ENCODE peak calls at places on chromosomes 1 and 21, in six cellular contexts. B is A549, T is K562, Z is endothelial cell of umbilical vein, N is GM12878, V is HepG2. U is an unnamed sample.

GRCh38 chr1:200306954-200307754 is 102.7 kb downstream of the ZNF281 start:
- DNase-seq in B (peak; percentile 76), T (peak; percentile 72), Z (peak; percentile 50), N (peak; percentile 17), V (peak; percentile 40), U (peak; percentile 52)

GRCh38 chr1:156638189-156638588 is 3.7 kb upstream of the BCAN start:
- DNase-seq in B (no peak), T (no peak), Z (no peak), N (no peak), V (no peak), U (no peak)

GRCh38 chr1:224591326-224591725 is 24.8 kb upstream of the CNIH3 start:
- DNase-seq in B (no peak), T (no peak), Z (no peak), N (no peak), V (no peak), U (no peak)

GRCh38 chr1:161999318-162000052 is 24.2 kb downstream of the OLFML2B start:
- DNase-seq in B (no peak), T (no peak), Z (no peak), N (no peak), V (no peak), U (peak; percentile 23)

GRCh38 chr1:12040457-12041051 is 21.3 kb downstream of the MIIP start:
- DNase-seq in B (no peak), T (no peak), Z (no peak), N (peak; percentile 79), V (no peak), U (no peak)

GRCh38 chr1:160094806-160095205 is 3.6 kb downstream of the IGSF8 start:
- DNase-seq in B (no peak), T (no peak), Z (no peak), N (no peak), V (no peak), U (no peak)

GRCh38 chr1:219276029-219276738 is 102.5 kb downstream of the LYPLAL1 start:
- DNase-seq in B (no peak), T (no peak), Z (no peak), N (no peak), V (no peak), U (no peak)

GRCh38 chr1:175725684-175726083 is 17.7 kb downstream of the TNR start:
- DNase-seq in B (no peak), T (no peak), Z (peak; percentile 54), N (no peak), V (peak; percentile 19), U (peak; percentile 45)

GRCh38 chr21:33157303-33157702 is 72.4 kb upstream of the IFNAR2 start:
- DNase-seq in B (no peak), T (no peak), Z (no peak), N (no peak), V (no peak), U (peak; percentile 38)

GRCh38 chr1:237154173-237154572 is 112.2 kb downstream of the RYR2 start:
- DNase-seq in B (no peak), T (no peak), Z (no peak), N (no peak), V (no peak), U (no peak)

GRCh38 chr1:146034976-146035469 is 13.5 kb upstream of the HJV start:
- DNase-seq in B (peak; percentile 56), T (no peak), Z (no peak), N (no peak), V (peak; percentile 82), U (peak; percentile 44)

GRCh38 chr1:208909011-208909410 is 664.8 kb upstream of the PLXNA2 start:
- DNase-seq in B (no peak), T (no peak), Z (no peak), N (no peak), V (no peak), U (no peak)
- TF ChIP-seq MYC in B (no peak), T (no peak), Z (no peak), N (no peak), V (no peak), U (no peak)

DNA sequence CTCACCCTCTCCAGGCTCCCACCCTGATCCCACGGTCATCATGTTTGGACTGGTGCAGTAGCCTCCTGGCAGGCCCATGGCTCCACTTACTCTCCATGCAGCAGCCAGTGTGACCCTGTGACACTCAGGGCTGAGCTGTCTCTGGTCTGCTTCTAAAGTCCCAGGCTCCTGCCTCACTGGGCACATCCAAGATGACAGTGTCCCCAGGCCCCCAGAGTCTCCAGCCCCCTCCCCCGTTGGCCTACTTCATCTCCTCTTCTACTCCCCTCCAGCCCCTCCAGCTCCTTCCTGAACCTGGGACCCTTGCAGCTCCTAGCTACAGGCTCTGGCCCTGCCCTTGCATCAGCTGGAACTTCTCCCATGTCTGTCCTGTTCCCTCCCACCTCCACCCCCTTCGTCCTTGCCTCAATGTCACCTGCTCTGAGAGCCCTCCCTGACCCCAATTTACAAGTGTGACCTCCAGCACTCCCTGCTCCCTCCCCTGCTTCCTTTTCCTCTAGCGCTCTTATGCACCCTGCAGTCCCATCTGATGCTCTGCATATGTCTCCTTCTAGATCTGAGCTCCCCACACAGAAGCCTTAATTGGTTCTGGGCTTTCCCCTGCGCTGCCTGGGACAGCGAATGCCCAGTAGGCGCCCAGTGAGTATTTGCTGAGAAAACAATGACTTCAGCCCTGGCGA is 600.4 kb downstream of the PTPRU start:
- DNase-seq in B (no peak), T (no peak), Z (no peak), N (no peak), V (no peak), U (no peak)
- H3K4me3 ChIP-seq in B (no peak overlapping the region), T (no peak overlapping the region), Z (no peak overlapping the region), N (no peak overlapping the region), V (no peak overlapping the region), U (no peak overlapping the region)

GRCh38 chr1:226890331-226891108 is 20.1 kb downstream of the PSEN2 start:
- DNase-seq in B (no peak), T (no peak), Z (no peak), N (no peak), V (no peak), U (no peak)
- TF ChIP-seq MYC in B (no peak), T (no peak), Z (no peak), N (no peak), V (no peak), U (no peak)

GRCh38 chr1:188166654-188167053 is 1337.9 kb downstream of the PLA2G4A start:
- DNase-seq in B (no peak), T (no peak), Z (no peak), N (no peak), V (no peak), U (no peak)

GRCh38 chr1:188169971-188170370 is 1341.2 kb downstream of the PLA2G4A start:
- DNase-seq in B (no peak), T (no peak), Z (no peak), N (no peak), V (no peak), U (no peak)

GRCh38 chr1:188170446-188170845 is 1341.7 kb downstream of the PLA2G4A start:
- DNase-seq in B (no peak), T (no peak), Z (no peak), N (no peak), V (no peak), U (no peak)

DNA sequence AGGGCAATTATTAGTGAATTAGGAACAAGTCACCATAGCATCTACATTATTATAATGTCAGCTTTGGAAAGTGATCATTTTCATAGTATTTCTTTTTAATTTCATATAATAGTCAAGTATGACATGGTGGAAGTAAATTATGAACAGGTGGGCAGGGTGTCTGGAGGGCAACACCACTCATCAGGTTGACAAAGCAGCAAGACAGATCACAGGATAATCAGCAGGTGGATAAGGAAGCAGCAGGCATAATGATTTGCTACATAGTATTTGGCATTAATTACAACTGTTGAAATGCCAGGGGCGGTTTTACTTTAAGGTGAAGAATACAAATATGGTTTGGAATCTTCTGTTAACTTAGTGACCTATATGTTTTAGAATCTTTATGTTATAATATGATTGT is 1342.2 kb downstream of the PLA2G4A start:
- DNase-seq in B (no peak), T (no peak), Z (no peak), N (no peak), V (no peak), U (no peak)
- H3K4me3 ChIP-seq in B (no peak overlapping the region), T (no peak overlapping the region), Z (no peak overlapping the region), N (no peak overlapping the region), V (no peak overlapping the region), U (no peak overlapping the region)

GRCh38 chr1:247445775-247446364 is 12.0 kb downstream of the OR2B11 start:
- DNase-seq in B (no peak), T (no peak), Z (no peak), N (no peak), V (no peak), U (no peak)

GRCh38 chr1:247447162-247447909 is 10.6 kb downstream of the OR2B11 start:
- DNase-seq in B (no peak), T (no peak), Z (no peak), N (no peak), V (no peak), U (no peak)

GRCh38 chr1:247451388-247452010 is 6.4 kb downstream of the OR2B11 start:
- DNase-seq in B (no peak), T (no peak), Z (no peak), N (no peak), V (no peak), U (no peak)

GRCh38 chr1:247444571-247444970 is 13.3 kb downstream of the OR2B11 start:
- DNase-seq in B (no peak), T (no peak), Z (no peak), N (no peak), V (no peak), U (no peak)

DNA sequence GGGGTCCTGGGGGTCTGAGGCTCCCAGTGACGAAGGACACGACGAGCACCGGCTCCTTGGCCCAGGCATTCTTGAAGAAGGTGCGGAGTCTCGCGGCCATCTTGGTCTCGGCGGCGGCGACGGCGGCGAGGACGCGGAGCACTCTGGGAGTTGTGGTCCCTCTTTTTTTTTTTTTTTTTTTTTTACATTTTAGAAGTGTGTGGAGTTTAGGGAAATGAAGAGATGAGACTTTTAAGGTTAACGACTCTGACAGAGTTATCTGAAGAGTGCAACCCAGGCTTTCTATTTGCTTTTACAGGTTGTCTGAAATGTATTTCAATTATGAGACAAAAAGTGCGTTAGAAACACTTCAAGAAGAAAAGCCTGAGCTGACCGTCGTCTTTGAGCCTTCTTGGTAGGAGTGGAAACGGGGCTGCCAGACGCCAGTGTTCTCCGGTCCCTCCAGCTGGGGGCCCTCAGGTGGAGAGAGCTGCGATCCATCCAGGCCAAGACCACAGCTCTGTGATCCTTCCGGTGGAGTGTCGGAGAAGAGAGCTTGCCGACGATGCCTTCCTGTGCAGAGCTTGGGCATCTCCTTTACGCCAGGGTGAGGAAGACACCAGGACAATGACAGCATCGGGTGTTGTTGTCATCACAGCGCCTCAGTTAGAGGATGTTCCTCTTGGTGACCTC is 9.7 kb downstream of the OR2B11 start:
- DNase-seq in B (peak; percentile 37), T (peak; percentile 63), Z (peak; percentile 65), N (no peak), V (no peak), U (no peak)
- TF ChIP-seq MYC in B (no peak), T (no peak), Z (no peak), N (no peak), V (no peak), U (no peak)

GRCh38 chr1:198986442-198986841 is 347.6 kb downstream of the PTPRC start:
- DNase-seq in B (no peak), T (no peak), Z (no peak), N (no peak), V (no peak), U (peak; percentile 68)
- H3K4me3 ChIP-seq in B (no peak overlapping the region), T (no peak overlapping the region), Z (no peak overlapping the region), N (no peak overlapping the region), V (no peak overlapping the region), U (peak overlapping the region; percentile 74)

DNA sequence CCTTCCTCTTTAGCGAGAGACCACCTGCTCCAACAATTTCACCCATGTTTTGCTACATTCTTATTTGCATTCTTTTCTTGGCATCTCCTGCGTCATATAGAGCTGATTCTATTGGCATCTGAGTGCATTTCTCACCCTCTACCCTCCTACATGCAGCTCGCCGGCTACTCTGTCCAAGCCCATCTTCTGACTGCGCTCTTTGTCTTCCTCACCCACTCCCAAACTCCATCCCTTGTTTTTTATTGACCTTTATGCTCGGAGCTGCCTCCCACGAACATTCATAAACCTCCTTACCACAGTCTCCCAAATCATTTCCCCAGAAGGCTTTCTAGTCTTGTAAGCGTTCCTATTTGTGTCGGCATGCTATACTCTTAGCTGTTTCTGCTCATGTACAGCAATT is 33.6 kb upstream of the FMN2 start:
- DNase-seq in B (no peak), T (no peak), Z (no peak), N (no peak), V (no peak), U (no peak)
- TF ChIP-seq MYC in B (no peak), T (no peak), Z (no peak), N (no peak), V (no peak), U (no peak)